ENCODE peak calls at places on chromosomes 2 and 18, in five cellular contexts. T is fibroblast of mammary gland, O is mammary epithelial cell, C is tibial nerve, Y is adrenal gland. Q is an unnamed sample.

GRCh38 chr2:120275617-120276400 is 23.2 kb downstream of the RALB start:
- DNase-seq in T (no peak), O (no peak), C (no peak), Y (no peak), Q (no peak)

GRCh38 chr2:43178602-43179542 is 47.5 kb downstream of the ZFP36L2 start:
- DNase-seq in T (peak), O (peak), C (peak), Y (peak), Q (peak)

GRCh38 chr2:20516646-20517341 is 69.9 kb downstream of the RHOB start:
- DNase-seq in T (peak), O (peak), C (no peak), Y (no peak), Q (no peak)

GRCh38 chr18:33560686-33561370 is 17.2 kb upstream of the ASXL3 start:
- DNase-seq in T (peak), O (peak), C (no peak), Y (no peak), Q (no peak)

GRCh38 chr2:241908686-241909420 is 39.3 kb downstream of the RTP5 start:
- DNase-seq in T (no peak), O (no peak), C (no peak), Y (no peak), Q (no peak)

GRCh38 chr2:148970393-148970792 is 68.1 kb upstream of the LYPD6B start:
- DNase-seq in T (no peak), O (no peak), C (no peak), Y (no peak), Q (no peak)

GRCh38 chr2:239441261-239441701 is 40.5 kb upstream of the HDAC4 start:
- DNase-seq in T (no peak), O (no peak), C (no peak), Y (no peak), Q (no peak)

GRCh38 chr18:80009661-80010550 is 21.5 kb upstream of the TXNL4A start:
- DNase-seq in T (peak), O (peak), C (no peak), Y (peak), Q (peak)

GRCh38 chr2:238173692-238174091 is 14.9 kb downstream of the ERFE start:
- DNase-seq in T (no peak), O (no peak), C (no peak), Y (no peak), Q (no peak)

GRCh38 chr18:36813753-36814130 is 15.1 kb downstream of the TPGS2 start:
- DNase-seq in T (no peak), O (no peak), C (no peak), Y (no peak), Q (no peak)

GRCh38 chr18:12921178-12921577 is 26.6 kb upstream of the SEH1L start:
- DNase-seq in T (no peak), O (no peak), C (no peak), Y (no peak), Q (no peak)

GRCh38 chr2:240284503-240285259 is 144.2 kb upstream of the OTOS start:
- DNase-seq in T (no peak), O (no peak), C (no peak), Y (no peak), Q (no peak)

GRCh38 chr2:120384486-120385354 is 38.8 kb downstream of the INHBB start:
- DNase-seq in T (no peak), O (no peak), C (no peak), Y (peak), Q (no peak)

GRCh38 chr18:23200751-23201150 is 65.5 kb downstream of the CABLES1 start:
- DNase-seq in T (no peak), O (no peak), C (no peak), Y (no peak), Q (no peak)

GRCh38 chr2:119482481-119483394 is 41.5 kb downstream of the SCTR start:
- DNase-seq in T (no peak), O (no peak), C (no peak), Y (no peak), Q (no peak)

GRCh38 chr18:13246591-13246990 is 28.0 kb downstream of the LDLRAD4 start:
- DNase-seq in T (no peak), O (no peak), C (no peak), Y (no peak), Q (no peak)

GRCh38 chr18:21167641-21168372 is 56.2 kb upstream of the ROCK1 start:
- DNase-seq in T (no peak), O (peak), C (no peak), Y (no peak), Q (no peak)

GRCh38 chr2:40751981-40752380 is 300.1 kb upstream of the SLC8A1 start:
- DNase-seq in T (peak), O (no peak), C (no peak), Y (no peak), Q (no peak)

GRCh38 chr2:207161724-207162123 is 4.0 kb downstream of the KLF7 start:
- DNase-seq in T (peak), O (no peak), C (no peak), Y (peak), Q (no peak)

GRCh38 chr2:106264203-106264602 is 70.1 kb upstream of the UXS1 start:
- DNase-seq in T (no peak), O (no peak), C (no peak), Y (no peak), Q (no peak)

GRCh38 chr2:235774153-235774552 is 280.3 kb downstream of the AGAP1 start:
- DNase-seq in T (no peak), O (no peak), C (no peak), Y (no peak), Q (no peak)

GRCh38 chr2:164504253-164504652 is 117.0 kb downstream of the GRB14 start:
- DNase-seq in T (no peak), O (peak), C (no peak), Y (no peak), Q (no peak)

GRCh38 chr2:124623560-124623959 is 598.5 kb downstream of the CNTNAP5 start:
- DNase-seq in T (no peak), O (no peak), C (no peak), Y (no peak), Q (no peak)

GRCh38 chr2:168961450-168962229 is 60.5 kb downstream of the G6PC2 start:
- DNase-seq in T (peak), O (peak), C (no peak), Y (peak), Q (peak)

GRCh38 chr18:69528439-69528838 is 127.8 kb downstream of the DOK6 start:
- DNase-seq in T (peak), O (peak), C (no peak), Y (no peak), Q (no peak)

GRCh38 chr2:48694143-48694542 is 61.4 kb downstream of the LHCGR start:
- DNase-seq in T (no peak), O (peak), C (no peak), Y (no peak), Q (no peak)

GRCh38 chr2:46985512-46985911 is 69.9 kb upstream of the MCFD2 start:
- DNase-seq in T (peak), O (peak), C (no peak), Y (peak), Q (no peak)

GRCh38 chr2:196275646-196276352 is 104.4 kb upstream of the STK17B start:
- DNase-seq in T (peak), O (no peak), C (no peak), Y (no peak), Q (no peak)

GRCh38 chr2:55159037-55159651 is 72.9 kb downstream of the CLHC1 start:
- DNase-seq in T (no peak), O (no peak), C (no peak), Y (peak), Q (no peak)

GRCh38 chr18:23916338-23916737 is 98.2 kb upstream of the TTC39C start:
- DNase-seq in T (peak), O (no peak), C (no peak), Y (no peak), Q (no peak)

GRCh38 chr2:234623521-234623991 is 126.7 kb upstream of the ARL4C start:
- DNase-seq in T (no peak), O (no peak), C (no peak), Y (peak), Q (no peak)

GRCh38 chr2:201118957-201119848 is 3.2 kb downstream of the CFLAR start:
- DNase-seq in T (peak), O (no peak), C (no peak), Y (no peak), Q (no peak)

GRCh38 chr2:205640713-205641112 is 41.6 kb upstream of the NRP2 start:
- DNase-seq in T (no peak), O (no peak), C (no peak), Y (no peak), Q (no peak)

GRCh38 chr2:205633994-205634393 is 48.3 kb upstream of the NRP2 start:
- DNase-seq in T (peak), O (no peak), C (no peak), Y (no peak), Q (no peak)

GRCh38 chr2:205637037-205637602 is 45.2 kb upstream of the NRP2 start:
- DNase-seq in T (peak), O (no peak), C (no peak), Y (no peak), Q (no peak)

GRCh38 chr2:205637779-205638503 is 44.4 kb upstream of the NRP2 start:
- DNase-seq in T (no peak), O (no peak), C (no peak), Y (no peak), Q (no peak)

DNA sequence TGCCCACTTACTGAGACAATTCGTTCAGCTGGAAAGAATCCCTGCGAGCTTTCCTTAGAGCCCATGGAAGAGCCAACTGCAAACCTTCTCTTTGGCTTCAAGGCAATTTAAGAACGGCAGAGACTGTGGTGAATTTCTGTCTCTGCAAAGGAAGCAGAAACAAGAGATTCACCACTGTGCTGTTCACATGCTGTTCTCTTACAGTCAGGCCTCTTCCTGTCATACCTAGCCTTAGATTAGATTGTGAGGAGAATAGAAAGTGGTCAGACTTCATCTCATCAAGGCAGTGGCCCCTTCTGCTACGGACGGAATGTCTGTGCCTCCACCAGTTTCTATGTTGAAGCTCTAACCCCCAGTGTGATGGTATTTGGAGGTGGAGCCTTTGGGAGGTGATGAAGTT is 45.8 kb upstream of the NRP2 start:
- DNase-seq in T (no peak), O (no peak), C (no peak), Y (no peak), Q (no peak)
- H3K4me3 ChIP-seq in T (no peak), O (no peak), C (no peak), Y (no peak), Q (no peak)

GRCh38 chr18:47263197-47263827 is 11.9 kb upstream of the SKOR2 start:
- DNase-seq in T (peak), O (no peak), C (no peak), Y (no peak), Q (no peak)
- TF ChIP-seq CTCF in T (peak), O (no peak), C (no peak), Y (no peak), Q (peak)

DNA sequence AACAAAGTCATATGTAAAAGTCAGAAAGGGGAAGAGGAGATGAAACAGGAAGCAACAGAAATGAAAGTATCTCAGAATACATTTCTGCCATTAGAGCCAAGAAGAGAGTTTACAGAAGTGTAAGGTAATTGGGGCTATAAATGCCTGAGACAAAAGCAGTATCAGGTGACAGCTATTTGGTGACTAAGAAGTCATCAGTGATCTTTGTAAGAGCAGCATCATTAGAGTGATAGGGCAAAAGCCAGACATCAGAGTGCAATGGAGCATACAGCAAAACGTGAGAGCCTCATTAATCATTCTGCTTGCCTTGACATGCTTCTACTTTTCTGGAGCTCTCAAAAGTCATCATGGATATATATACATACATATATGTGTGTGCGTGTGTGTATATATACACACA is 804.7 kb upstream of the PIK3C3 start:
- DNase-seq in T (no peak), O (no peak), C (no peak), Y (no peak), Q (no peak)
- H3K4me3 ChIP-seq in T (no peak), O (no peak), C (no peak), Y (no peak), Q (no peak)

GRCh38 chr2:191374366-191374765 is 129.2 kb downstream of the MYO1B start:
- DNase-seq in T (no peak), O (no peak), C (no peak), Y (no peak), Q (no peak)

GRCh38 chr2:191366199-191366598 is 121.0 kb downstream of the MYO1B start:
- DNase-seq in T (peak), O (no peak), C (no peak), Y (no peak), Q (peak)

GRCh38 chr2:191363267-191363666 is 118.1 kb downstream of the MYO1B start:
- DNase-seq in T (no peak), O (no peak), C (no peak), Y (no peak), Q (no peak)

GRCh38 chr2:191365089-191365488 is 119.9 kb downstream of the MYO1B start:
- DNase-seq in T (no peak), O (no peak), C (no peak), Y (no peak), Q (no peak)

GRCh38 chr2:191369034-191369433 is 123.8 kb downstream of the MYO1B start:
- DNase-seq in T (peak), O (no peak), C (no peak), Y (no peak), Q (no peak)
- TF ChIP-seq CTCF in T (peak), O (peak), C (no peak), Y (no peak), Q (peak)

GRCh38 chr2:173500953-173501352 is 146.3 kb downstream of the CDCA7 start:
- DNase-seq in T (no peak), O (no peak), C (no peak), Y (no peak), Q (no peak)

GRCh38 chr2:173496746-173497145 is 142.1 kb downstream of the CDCA7 start:
- DNase-seq in T (peak), O (peak), C (no peak), Y (no peak), Q (peak)

DNA sequence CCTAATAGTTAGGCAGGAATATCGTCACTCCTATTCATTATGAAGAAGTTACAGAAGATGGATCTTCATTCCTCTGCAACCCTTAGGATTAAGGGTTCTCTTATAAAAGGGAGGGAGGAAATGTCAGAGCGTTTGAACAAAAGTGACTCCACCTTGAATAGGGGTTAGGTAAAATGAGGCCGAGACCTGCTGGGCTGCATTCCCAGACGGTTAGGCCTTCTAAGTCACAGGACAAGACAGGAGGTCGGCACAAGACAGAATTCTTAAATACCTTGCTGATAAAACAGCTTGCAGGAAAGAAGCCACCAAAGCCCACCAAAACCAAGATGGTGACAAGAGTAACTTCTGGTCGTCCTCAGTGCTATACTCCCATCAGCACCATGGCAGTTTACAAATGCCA is 147.6 kb downstream of the CDCA7 start:
- DNase-seq in T (no peak), O (no peak), C (no peak), Y (no peak), Q (no peak)
- H3K4me3 ChIP-seq in T (no peak), O (no peak), C (no peak), Y (no peak), Q (no peak)

DNA sequence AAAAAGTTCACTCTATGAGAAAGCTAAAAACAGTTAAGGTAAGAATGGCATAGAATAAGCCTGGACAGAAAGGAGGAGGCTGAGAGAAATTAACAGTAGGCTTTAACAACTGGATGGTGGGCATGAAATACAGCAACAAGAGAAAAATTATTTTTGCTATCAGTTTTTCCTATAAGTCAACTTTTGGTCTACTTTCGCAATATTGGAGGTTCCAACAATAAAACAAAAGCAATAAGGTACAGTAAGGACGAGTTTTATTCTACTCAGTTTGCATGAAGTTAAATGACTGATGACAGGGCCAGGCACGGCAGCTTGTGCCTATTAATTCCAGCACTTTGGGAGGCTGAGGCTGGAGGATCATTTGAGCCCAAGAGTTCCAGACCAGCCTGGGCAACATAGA is 17.3 kb downstream of the RAB1A start:
- DNase-seq in T (no peak), O (no peak), C (no peak), Y (no peak), Q (no peak)
- TF ChIP-seq CTCF in T (no peak), O (no peak), C (no peak), Y (no peak), Q (no peak)

GRCh38 chr2:121810959-121811853 is 55.8 kb downstream of the TSN start:
- DNase-seq in T (peak), O (peak), C (peak), Y (peak), Q (peak)
- H3K4me3 ChIP-seq in T (no peak), O (no peak), C (no peak), Y (no peak), Q (no peak)

Q was measured in BJ.